ENCODE peak calls at places on chromosomes 12 and 14, in four cellular contexts. W is IMR-90, F is astrocyte of the spinal cord, R is cardiac fibroblast. I is an unnamed sample.

GRCh38 chr14:103372552-103373304 is 12.5 kb upstream of the MARK3 start:
- DNase-seq in W (peak), F (peak), R (peak), I (peak)

GRCh38 chr12:6295187-6295811 is 15.2 kb upstream of the PLEKHG6 start:
- DNase-seq in W (peak), F (peak), R (peak), I (peak)

GRCh38 chr12:49698619-49699545 is 8.3 kb downstream of the FMNL3 start:
- DNase-seq in W (peak), F (peak), R (peak), I (peak)

GRCh38 chr12:38772427-38772826 is 133.0 kb downstream of the CPNE8 start:
- DNase-seq in W (no peak), F (no peak), R (no peak), I (no peak)

GRCh38 chr12:9760699-9761406 is at the start of gene CD69:
- DNase-seq in W (no peak), F (no peak), R (no peak), I (no peak)

GRCh38 chr14:96167224-96168148 is 37.2 kb upstream of the BDKRB2 start:
- DNase-seq in W (peak), F (peak), R (peak), I (peak)

GRCh38 chr12:83505586-83505985 is 818.9 kb downstream of the TMTC2 start:
- DNase-seq in W (no peak), F (no peak), R (no peak), I (no peak)

GRCh38 chr12:48629541-48629940 is 52.5 kb downstream of the KANSL2 start:
- DNase-seq in W (no peak), F (no peak), R (peak), I (no peak)

GRCh38 chr14:56703947-56704346 is 106.3 kb downstream of the OTX2 start:
- DNase-seq in W (no peak), F (no peak), R (no peak), I (no peak)

GRCh38 chr12:104275689-104276088 is 27.9 kb upstream of the EID3 start:
- DNase-seq in W (peak), F (no peak), R (no peak), I (no peak)

GRCh38 chr12:80192087-80192486 is 92.8 kb downstream of the OTOGL start:
- DNase-seq in W (no peak), F (no peak), R (no peak), I (no peak)

GRCh38 chr14:90625445-90625844 is 190.8 kb downstream of the TTC7B start:
- DNase-seq in W (no peak), F (no peak), R (no peak), I (peak)

DNA sequence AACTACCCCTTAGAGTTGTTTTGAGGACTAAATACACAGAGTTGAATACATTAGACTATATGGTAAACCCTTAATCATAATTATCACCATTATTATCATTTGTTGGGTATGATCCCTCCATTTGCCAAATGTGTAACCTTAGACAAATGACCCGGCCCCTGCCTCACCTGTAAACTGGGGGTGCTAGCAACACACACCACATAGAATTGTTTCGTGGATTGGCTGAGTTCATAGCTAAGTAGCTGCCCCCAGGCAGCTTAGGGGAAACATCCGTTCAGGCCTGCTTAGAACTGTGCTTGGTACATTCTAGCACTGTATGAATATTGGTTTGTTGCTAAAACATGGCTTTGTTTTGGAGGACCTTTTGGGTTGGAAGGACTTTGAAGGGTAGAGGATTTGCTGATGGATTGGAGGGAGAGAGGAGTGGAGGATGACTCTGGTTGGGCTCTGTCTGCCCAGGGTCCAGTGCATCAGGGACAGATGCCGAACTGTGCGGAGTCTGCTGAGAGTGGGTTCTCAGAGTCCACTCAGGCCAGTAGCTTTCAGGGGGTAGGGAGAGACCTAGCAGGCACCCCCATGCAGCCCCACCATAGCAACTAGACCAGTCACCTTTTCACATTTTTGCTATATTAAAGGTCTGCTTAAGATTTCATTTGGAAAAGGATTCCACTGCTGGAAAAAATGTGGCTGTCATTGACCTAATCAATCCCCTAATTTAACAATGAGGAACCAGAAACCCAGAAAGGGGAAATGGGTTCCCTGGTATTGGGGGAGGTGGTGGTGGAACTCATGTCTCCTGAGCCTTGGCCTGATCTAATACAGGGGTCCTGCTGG is 2.1 kb downstream of the RIN3 start:
- DNase-seq in W (no peak), F (no peak), R (no peak), I (no peak)
- H3K4me3 ChIP-seq in W (no peak), F (no peak), R (no peak), I (no peak)

GRCh38 chr12:115208098-115208497 is 524.1 kb upstream of the TBX3 start:
- DNase-seq in W (no peak), F (no peak), R (no peak), I (no peak)
- TF ChIP-seq CTCF in W (no peak), F (no peak), R (no peak), I (no peak)

GRCh38 chr12:130281157-130281799 is 56.4 kb upstream of the PIWIL1 start:
- DNase-seq in W (no peak), F (no peak), R (no peak), I (peak)
- H3K4me3 ChIP-seq in W (no peak), F (no peak), R (no peak), I (peak)

GRCh38 chr12:119671070-119671469 is 3.1 kb downstream of the PRKAB1 start:
- DNase-seq in W (no peak), F (no peak), R (no peak), I (no peak)
- TF ChIP-seq CTCF in W (no peak), F (no peak), R (no peak), I (no peak)

GRCh38 chr14:104582005-104582404 is 2.4 kb downstream of the C14orf180 start:
- DNase-seq in W (no peak), F (no peak), R (no peak), I (no peak)
- H3K4me3 ChIP-seq in W (no peak), F (no peak), R (no peak), I (no peak)

GRCh38 chr12:92145481-92145730 is 240 bp downstream of the BTG1 start:
- DNase-seq in W (no peak), F (no peak), R (no peak), I (no peak)
- TF ChIP-seq CTCF in W (no peak), F (no peak), R (no peak), I (no peak)

I was measured in foreskin fibroblast.